ENCODE peak calls at places on chromosomes 3 and 15, in seven cellular contexts. One of them, this sample, is unnamed.
A peak's percentile ranks its signal among the peaks of the same experiment; 100 is the strongest.

GRCh38 chr3:59326246-59327024 is 276.6 kb upstream of the CFAP20DC start:
- DNase-seq in kidney epithelial cell: no peak
- DNase-seq in activated CD8-positive, alpha-beta memory T cell treated with anti-CD3 and anti-CD28 coated beads for 4 hours: no peak
- DNase-seq in posterior vena cava: no peak
- DNase-seq in activated CD4-positive, alpha-beta T cell treated with anti-CD3 and anti-CD28 coated beads for 1 hour: no peak
- DNase-seq in bronchial epithelial cell: peak; percentile 81
- DNase-seq in CD8-positive, alpha-beta T cell: no peak
- DNase-seq in this sample: no peak

GRCh38 chr15:90780916-90781315 is 63.8 kb downstream of the BLM start:
- DNase-seq in kidney epithelial cell: no peak
- DNase-seq in activated CD4-positive, alpha-beta T cell treated with anti-CD3 and anti-CD28 coated beads for 1 hour: no peak
- DNase-seq in activated CD8-positive, alpha-beta memory T cell treated with anti-CD3 and anti-CD28 coated beads for 4 hours: no peak
- DNase-seq in posterior vena cava: no peak
- DNase-seq in bronchial epithelial cell: no peak
- DNase-seq in CD8-positive, alpha-beta T cell: no peak
- DNase-seq in this sample: no peak

GRCh38 chr3:180036092-180036677 is 552 bp downstream of the PEX5L start:
- DNase-seq in posterior vena cava: no peak
- DNase-seq in bronchial epithelial cell: no peak
- DNase-seq in activated CD4-positive, alpha-beta T cell treated with anti-CD3 and anti-CD28 coated beads for 1 hour: no peak
- DNase-seq in kidney epithelial cell: no peak
- DNase-seq in activated CD8-positive, alpha-beta memory T cell treated with anti-CD3 and anti-CD28 coated beads for 4 hours: no peak
- DNase-seq in CD8-positive, alpha-beta T cell: no peak
- DNase-seq in this sample: no peak

GRCh38 chr3:56985460-56986327 is 74.8 kb upstream of the SPATA12 start:
- DNase-seq in activated CD8-positive, alpha-beta memory T cell treated with anti-CD3 and anti-CD28 coated beads for 4 hours: no peak
- DNase-seq in posterior vena cava: no peak
- DNase-seq in CD8-positive, alpha-beta T cell: no peak
- DNase-seq in activated CD4-positive, alpha-beta T cell treated with anti-CD3 and anti-CD28 coated beads for 1 hour: no peak
- DNase-seq in bronchial epithelial cell: no peak
- DNase-seq in kidney epithelial cell: no peak
- DNase-seq in this sample: peak; percentile 45

GRCh38 chr15:77568014-77568959 is 64.4 kb downstream of the LINGO1 start:
- DNase-seq in CD8-positive, alpha-beta T cell: no peak
- DNase-seq in activated CD4-positive, alpha-beta T cell treated with anti-CD3 and anti-CD28 coated beads for 1 hour: no peak
- DNase-seq in posterior vena cava: no peak
- DNase-seq in kidney epithelial cell: no peak
- DNase-seq in activated CD8-positive, alpha-beta memory T cell treated with anti-CD3 and anti-CD28 coated beads for 4 hours: no peak
- DNase-seq in bronchial epithelial cell: no peak
- DNase-seq in this sample: no peak

GRCh38 chr3:37640636-37641375 is 220.9 kb upstream of the CTDSPL start:
- DNase-seq in activated CD8-positive, alpha-beta memory T cell treated with anti-CD3 and anti-CD28 coated beads for 4 hours: no peak
- DNase-seq in bronchial epithelial cell: no peak
- DNase-seq in CD8-positive, alpha-beta T cell: no peak
- DNase-seq in kidney epithelial cell: no peak
- DNase-seq in posterior vena cava: no peak
- DNase-seq in activated CD4-positive, alpha-beta T cell treated with anti-CD3 and anti-CD28 coated beads for 1 hour: no peak
- DNase-seq in this sample: no peak

GRCh38 chr3:14428087-14429067 is 26.0 kb downstream of the SLC6A6 start:
- DNase-seq in kidney epithelial cell: no peak
- DNase-seq in posterior vena cava: no peak
- DNase-seq in activated CD8-positive, alpha-beta memory T cell treated with anti-CD3 and anti-CD28 coated beads for 4 hours: peak; percentile 17
- DNase-seq in CD8-positive, alpha-beta T cell: no peak
- DNase-seq in activated CD4-positive, alpha-beta T cell treated with anti-CD3 and anti-CD28 coated beads for 1 hour: no peak
- DNase-seq in bronchial epithelial cell: no peak
- DNase-seq in this sample: peak; percentile 62

GRCh38 chr3:104281713-104282112 is 1085.0 kb upstream of the ALCAM start:
- DNase-seq in activated CD8-positive, alpha-beta memory T cell treated with anti-CD3 and anti-CD28 coated beads for 4 hours: no peak
- DNase-seq in activated CD4-positive, alpha-beta T cell treated with anti-CD3 and anti-CD28 coated beads for 1 hour: no peak
- DNase-seq in CD8-positive, alpha-beta T cell: no peak
- DNase-seq in kidney epithelial cell: no peak
- DNase-seq in posterior vena cava: no peak
- DNase-seq in bronchial epithelial cell: no peak
- DNase-seq in this sample: no peak

GRCh38 chr15:85825719-85826118 is 31.0 kb upstream of the KLHL25 start:
- DNase-seq in CD8-positive, alpha-beta T cell: no peak
- DNase-seq in bronchial epithelial cell: no peak
- DNase-seq in activated CD4-positive, alpha-beta T cell treated with anti-CD3 and anti-CD28 coated beads for 1 hour: no peak
- DNase-seq in kidney epithelial cell: no peak
- DNase-seq in posterior vena cava: no peak
- DNase-seq in activated CD8-positive, alpha-beta memory T cell treated with anti-CD3 and anti-CD28 coated beads for 4 hours: no peak
- DNase-seq in this sample: no peak

GRCh38 chr15:100784493-100785180 is 95.0 kb upstream of the ALDH1A3 start:
- DNase-seq in kidney epithelial cell: no peak
- DNase-seq in CD8-positive, alpha-beta T cell: peak; percentile 11
- DNase-seq in activated CD4-positive, alpha-beta T cell treated with anti-CD3 and anti-CD28 coated beads for 1 hour: no peak
- DNase-seq in bronchial epithelial cell: no peak
- DNase-seq in posterior vena cava: peak; percentile 19
- DNase-seq in activated CD8-positive, alpha-beta memory T cell treated with anti-CD3 and anti-CD28 coated beads for 4 hours: no peak
- DNase-seq in this sample: no peak

GRCh38 chr15:37136666-37137065 is 36.3 kb upstream of the MEIS2 start:
- DNase-seq in kidney epithelial cell: no peak
- DNase-seq in activated CD8-positive, alpha-beta memory T cell treated with anti-CD3 and anti-CD28 coated beads for 4 hours: no peak
- DNase-seq in bronchial epithelial cell: no peak
- DNase-seq in activated CD4-positive, alpha-beta T cell treated with anti-CD3 and anti-CD28 coated beads for 1 hour: no peak
- DNase-seq in posterior vena cava: no peak
- DNase-seq in CD8-positive, alpha-beta T cell: no peak
- DNase-seq in this sample: no peak

GRCh38 chr3:183475019-183475418 is 46.6 kb upstream of the MCF2L2 start:
- DNase-seq in activated CD4-positive, alpha-beta T cell treated with anti-CD3 and anti-CD28 coated beads for 1 hour: no peak
- DNase-seq in posterior vena cava: no peak
- DNase-seq in bronchial epithelial cell: no peak
- DNase-seq in CD8-positive, alpha-beta T cell: no peak
- DNase-seq in kidney epithelial cell: no peak
- DNase-seq in activated CD8-positive, alpha-beta memory T cell treated with anti-CD3 and anti-CD28 coated beads for 4 hours: no peak
- DNase-seq in this sample: no peak

GRCh38 chr3:139304383-139304782 is 39.4 kb upstream of the MRPS22 start:
- DNase-seq in kidney epithelial cell: no peak
- DNase-seq in activated CD8-positive, alpha-beta memory T cell treated with anti-CD3 and anti-CD28 coated beads for 4 hours: no peak
- DNase-seq in CD8-positive, alpha-beta T cell: no peak
- DNase-seq in bronchial epithelial cell: no peak
- DNase-seq in activated CD4-positive, alpha-beta T cell treated with anti-CD3 and anti-CD28 coated beads for 1 hour: no peak
- DNase-seq in posterior vena cava: no peak
- DNase-seq in this sample: no peak

GRCh38 chr15:69133862-69134519 is 26.4 kb upstream of the GLCE start:
- DNase-seq in kidney epithelial cell: no peak
- DNase-seq in bronchial epithelial cell: no peak
- DNase-seq in posterior vena cava: no peak
- DNase-seq in CD8-positive, alpha-beta T cell: no peak
- DNase-seq in activated CD4-positive, alpha-beta T cell treated with anti-CD3 and anti-CD28 coated beads for 1 hour: no peak
- DNase-seq in activated CD8-positive, alpha-beta memory T cell treated with anti-CD3 and anti-CD28 coated beads for 4 hours: no peak
- DNase-seq in this sample: no peak

GRCh38 chr3:112470791-112471190 is 28.5 kb downstream of the BTLA start:
- DNase-seq in activated CD4-positive, alpha-beta T cell treated with anti-CD3 and anti-CD28 coated beads for 1 hour: no peak
- DNase-seq in activated CD8-positive, alpha-beta memory T cell treated with anti-CD3 and anti-CD28 coated beads for 4 hours: no peak
- DNase-seq in bronchial epithelial cell: no peak
- DNase-seq in posterior vena cava: no peak
- DNase-seq in kidney epithelial cell: no peak
- DNase-seq in CD8-positive, alpha-beta T cell: no peak
- DNase-seq in this sample: no peak

GRCh38 chr15:85035980-85036379 is 54.3 kb downstream of the PDE8A start:
- DNase-seq in activated CD4-positive, alpha-beta T cell treated with anti-CD3 and anti-CD28 coated beads for 1 hour: no peak
- DNase-seq in activated CD8-positive, alpha-beta memory T cell treated with anti-CD3 and anti-CD28 coated beads for 4 hours: no peak
- DNase-seq in bronchial epithelial cell: no peak
- DNase-seq in kidney epithelial cell: no peak
- DNase-seq in posterior vena cava: no peak
- DNase-seq in CD8-positive, alpha-beta T cell: no peak
- DNase-seq in this sample: no peak

GRCh38 chr15:65184305-65184943 is 718 bp downstream of the CLPX start:
- DNase-seq in kidney epithelial cell: no peak
- DNase-seq in CD8-positive, alpha-beta T cell: peak; percentile 59
- DNase-seq in activated CD4-positive, alpha-beta T cell treated with anti-CD3 and anti-CD28 coated beads for 1 hour: no peak
- DNase-seq in posterior vena cava: peak; percentile 87
- DNase-seq in bronchial epithelial cell: peak; percentile 46
- DNase-seq in activated CD8-positive, alpha-beta memory T cell treated with anti-CD3 and anti-CD28 coated beads for 4 hours: no peak
- DNase-seq in this sample: peak; percentile 54

GRCh38 chr3:140292684-140293083 is 357.7 kb downstream of the CLSTN2 start:
- DNase-seq in bronchial epithelial cell: peak; percentile 85
- DNase-seq in posterior vena cava: peak; percentile 92
- DNase-seq in CD8-positive, alpha-beta T cell: no peak
- DNase-seq in activated CD8-positive, alpha-beta memory T cell treated with anti-CD3 and anti-CD28 coated beads for 4 hours: no peak
- DNase-seq in kidney epithelial cell: peak; percentile 77
- DNase-seq in activated CD4-positive, alpha-beta T cell treated with anti-CD3 and anti-CD28 coated beads for 1 hour: no peak
- DNase-seq in this sample: no peak

GRCh38 chr3:112136959-112137693 is 4.1 kb upstream of the GCSAM start:
- DNase-seq in CD8-positive, alpha-beta T cell: no peak
- DNase-seq in bronchial epithelial cell: peak; percentile 64
- DNase-seq in kidney epithelial cell: no peak
- DNase-seq in activated CD4-positive, alpha-beta T cell treated with anti-CD3 and anti-CD28 coated beads for 1 hour: no peak
- DNase-seq in posterior vena cava: no peak
- DNase-seq in activated CD8-positive, alpha-beta memory T cell treated with anti-CD3 and anti-CD28 coated beads for 4 hours: no peak
- DNase-seq in this sample: no peak

GRCh38 chr15:93467327-93467726 is 378.3 kb upstream of the RGMA start:
- DNase-seq in bronchial epithelial cell: peak; percentile 95
- DNase-seq in CD8-positive, alpha-beta T cell: no peak
- DNase-seq in activated CD4-positive, alpha-beta T cell treated with anti-CD3 and anti-CD28 coated beads for 1 hour: no peak
- DNase-seq in activated CD8-positive, alpha-beta memory T cell treated with anti-CD3 and anti-CD28 coated beads for 4 hours: no peak
- DNase-seq in kidney epithelial cell: peak; percentile 82
- DNase-seq in posterior vena cava: peak; percentile 88
- DNase-seq in this sample: no peak

GRCh38 chr3:127857270-127857801 is 35.0 kb upstream of the MGLL start:
- DNase-seq in kidney epithelial cell: no peak
- DNase-seq in activated CD4-positive, alpha-beta T cell treated with anti-CD3 and anti-CD28 coated beads for 1 hour: no peak
- DNase-seq in CD8-positive, alpha-beta T cell: no peak
- DNase-seq in bronchial epithelial cell: no peak
- DNase-seq in activated CD8-positive, alpha-beta memory T cell treated with anti-CD3 and anti-CD28 coated beads for 4 hours: no peak
- DNase-seq in posterior vena cava: no peak
- DNase-seq in this sample: no peak

GRCh38 chr3:66048051-66048395 is 9.3 kb upstream of the MAGI1 start:
- DNase-seq in CD8-positive, alpha-beta T cell: no peak
- DNase-seq in activated CD8-positive, alpha-beta memory T cell treated with anti-CD3 and anti-CD28 coated beads for 4 hours: no peak
- DNase-seq in kidney epithelial cell: no peak
- DNase-seq in activated CD4-positive, alpha-beta T cell treated with anti-CD3 and anti-CD28 coated beads for 1 hour: no peak
- DNase-seq in posterior vena cava: no peak
- DNase-seq in bronchial epithelial cell: no peak
- DNase-seq in this sample: no peak

GRCh38 chr3:32816439-32817194 is 1.2 kb upstream of the TRIM71 start:
- DNase-seq in posterior vena cava: peak; percentile 80
- DNase-seq in activated CD8-positive, alpha-beta memory T cell treated with anti-CD3 and anti-CD28 coated beads for 4 hours: no peak
- DNase-seq in CD8-positive, alpha-beta T cell: no peak
- DNase-seq in bronchial epithelial cell: no peak
- DNase-seq in kidney epithelial cell: no peak
- DNase-seq in activated CD4-positive, alpha-beta T cell treated with anti-CD3 and anti-CD28 coated beads for 1 hour: no peak
- DNase-seq in this sample: no peak

GRCh38 chr3:107956991-107957467 is 133.8 kb downstream of the CD47 start:
- DNase-seq in activated CD8-positive, alpha-beta memory T cell treated with anti-CD3 and anti-CD28 coated beads for 4 hours: no peak
- DNase-seq in kidney epithelial cell: no peak
- DNase-seq in activated CD4-positive, alpha-beta T cell treated with anti-CD3 and anti-CD28 coated beads for 1 hour: no peak
- DNase-seq in CD8-positive, alpha-beta T cell: no peak
- DNase-seq in posterior vena cava: peak; percentile 92
- DNase-seq in bronchial epithelial cell: no peak
- DNase-seq in this sample: no peak

GRCh38 chr15:89408512-89409183 is 74.0 kb upstream of the POLG start:
- DNase-seq in CD8-positive, alpha-beta T cell: no peak
- DNase-seq in activated CD8-positive, alpha-beta memory T cell treated with anti-CD3 and anti-CD28 coated beads for 4 hours: no peak
- DNase-seq in bronchial epithelial cell: no peak
- DNase-seq in kidney epithelial cell: no peak
- DNase-seq in posterior vena cava: no peak
- DNase-seq in activated CD4-positive, alpha-beta T cell treated with anti-CD3 and anti-CD28 coated beads for 1 hour: no peak
- DNase-seq in this sample: no peak

GRCh38 chr15:76844096-76844495 is 61.0 kb downstream of the SCAPER start:
- DNase-seq in activated CD4-positive, alpha-beta T cell treated with anti-CD3 and anti-CD28 coated beads for 1 hour: no peak
- DNase-seq in CD8-positive, alpha-beta T cell: no peak
- DNase-seq in activated CD8-positive, alpha-beta memory T cell treated with anti-CD3 and anti-CD28 coated beads for 4 hours: no peak
- DNase-seq in kidney epithelial cell: no peak
- DNase-seq in posterior vena cava: no peak
- DNase-seq in bronchial epithelial cell: peak; percentile 30
- DNase-seq in this sample: no peak

GRCh38 chr3:58141766-58142345 is 68.9 kb downstream of the DNASE1L3 start:
- DNase-seq in activated CD8-positive, alpha-beta memory T cell treated with anti-CD3 and anti-CD28 coated beads for 4 hours: no peak
- DNase-seq in bronchial epithelial cell: no peak
- DNase-seq in CD8-positive, alpha-beta T cell: no peak
- DNase-seq in activated CD4-positive, alpha-beta T cell treated with anti-CD3 and anti-CD28 coated beads for 1 hour: no peak
- DNase-seq in kidney epithelial cell: no peak
- DNase-seq in posterior vena cava: peak; percentile 71
- DNase-seq in this sample: no peak

GRCh38 chr3:136750209-136750921 is 1.8 kb downstream of the STAG1 start:
- DNase-seq in CD8-positive, alpha-beta T cell: no peak
- DNase-seq in activated CD8-positive, alpha-beta memory T cell treated with anti-CD3 and anti-CD28 coated beads for 4 hours: no peak
- DNase-seq in posterior vena cava: no peak
- DNase-seq in kidney epithelial cell: no peak
- DNase-seq in activated CD4-positive, alpha-beta T cell treated with anti-CD3 and anti-CD28 coated beads for 1 hour: no peak
- DNase-seq in bronchial epithelial cell: no peak
- DNase-seq in this sample: no peak

GRCh38 chr15:100495861-100496260 is 32.9 kb downstream of the CERS3 start:
- DNase-seq in CD8-positive, alpha-beta T cell: no peak
- DNase-seq in kidney epithelial cell: no peak
- DNase-seq in activated CD8-positive, alpha-beta memory T cell treated with anti-CD3 and anti-CD28 coated beads for 4 hours: no peak
- DNase-seq in posterior vena cava: no peak
- DNase-seq in bronchial epithelial cell: peak; percentile 37
- DNase-seq in activated CD4-positive, alpha-beta T cell treated with anti-CD3 and anti-CD28 coated beads for 1 hour: no peak
- DNase-seq in this sample: no peak

GRCh38 chr3:40267940-40268707 is 41.4 kb upstream of the EIF1B start:
- DNase-seq in activated CD8-positive, alpha-beta memory T cell treated with anti-CD3 and anti-CD28 coated beads for 4 hours: no peak
- DNase-seq in CD8-positive, alpha-beta T cell: no peak
- DNase-seq in posterior vena cava: no peak
- DNase-seq in kidney epithelial cell: no peak
- DNase-seq in bronchial epithelial cell: peak; percentile 18
- DNase-seq in activated CD4-positive, alpha-beta T cell treated with anti-CD3 and anti-CD28 coated beads for 1 hour: no peak
- DNase-seq in this sample: no peak

GRCh38 chr3:15654891-15655290 is 53.3 kb downstream of the BTD start:
- DNase-seq in CD8-positive, alpha-beta T cell: no peak
- DNase-seq in activated CD4-positive, alpha-beta T cell treated with anti-CD3 and anti-CD28 coated beads for 1 hour: no peak
- DNase-seq in kidney epithelial cell: no peak
- DNase-seq in activated CD8-positive, alpha-beta memory T cell treated with anti-CD3 and anti-CD28 coated beads for 4 hours: no peak
- DNase-seq in bronchial epithelial cell: no peak
- DNase-seq in posterior vena cava: no peak
- DNase-seq in this sample: no peak

GRCh38 chr3:183123891-183124290 is 24.6 kb upstream of the MCCC1 start:
- DNase-seq in kidney epithelial cell: no peak
- DNase-seq in bronchial epithelial cell: peak; percentile 47
- DNase-seq in CD8-positive, alpha-beta T cell: no peak
- DNase-seq in posterior vena cava: no peak
- DNase-seq in activated CD8-positive, alpha-beta memory T cell treated with anti-CD3 and anti-CD28 coated beads for 4 hours: no peak
- DNase-seq in activated CD4-positive, alpha-beta T cell treated with anti-CD3 and anti-CD28 coated beads for 1 hour: no peak
- DNase-seq in this sample: no peak

GRCh38 chr3:147400111-147400510 is 6.2 kb downstream of the ZIC4 start:
- DNase-seq in posterior vena cava: no peak
- DNase-seq in kidney epithelial cell: no peak
- DNase-seq in activated CD8-positive, alpha-beta memory T cell treated with anti-CD3 and anti-CD28 coated beads for 4 hours: no peak
- DNase-seq in activated CD4-positive, alpha-beta T cell treated with anti-CD3 and anti-CD28 coated beads for 1 hour: no peak
- DNase-seq in bronchial epithelial cell: no peak
- DNase-seq in CD8-positive, alpha-beta T cell: no peak
- DNase-seq in this sample: no peak

GRCh38 chr3:16106050-16106449 is 68.4 kb upstream of the GALNT15 start:
- DNase-seq in activated CD4-positive, alpha-beta T cell treated with anti-CD3 and anti-CD28 coated beads for 1 hour: no peak
- DNase-seq in kidney epithelial cell: no peak
- DNase-seq in CD8-positive, alpha-beta T cell: no peak
- DNase-seq in bronchial epithelial cell: no peak
- DNase-seq in activated CD8-positive, alpha-beta memory T cell treated with anti-CD3 and anti-CD28 coated beads for 4 hours: no peak
- DNase-seq in posterior vena cava: no peak
- DNase-seq in this sample: no peak

GRCh38 chr3:56366641-56366984 is 101.7 kb downstream of the ERC2 start:
- DNase-seq in posterior vena cava: no peak
- DNase-seq in activated CD4-positive, alpha-beta T cell treated with anti-CD3 and anti-CD28 coated beads for 1 hour: no peak
- DNase-seq in kidney epithelial cell: no peak
- DNase-seq in CD8-positive, alpha-beta T cell: no peak
- DNase-seq in bronchial epithelial cell: peak; percentile 10
- DNase-seq in activated CD8-positive, alpha-beta memory T cell treated with anti-CD3 and anti-CD28 coated beads for 4 hours: no peak
- DNase-seq in this sample: no peak

GRCh38 chr3:157590273-157590672 is 87.1 kb upstream of the VEPH1 start:
- DNase-seq in bronchial epithelial cell: no peak
- DNase-seq in kidney epithelial cell: no peak
- DNase-seq in activated CD4-positive, alpha-beta T cell treated with anti-CD3 and anti-CD28 coated beads for 1 hour: no peak
- DNase-seq in posterior vena cava: no peak
- DNase-seq in activated CD8-positive, alpha-beta memory T cell treated with anti-CD3 and anti-CD28 coated beads for 4 hours: no peak
- DNase-seq in CD8-positive, alpha-beta T cell: no peak
- DNase-seq in this sample: no peak

GRCh38 chr3:134426660-134427181 is 52.5 kb upstream of the AMOTL2 start:
- DNase-seq in posterior vena cava: no peak
- DNase-seq in activated CD4-positive, alpha-beta T cell treated with anti-CD3 and anti-CD28 coated beads for 1 hour: no peak
- DNase-seq in bronchial epithelial cell: peak; percentile 12
- DNase-seq in CD8-positive, alpha-beta T cell: no peak
- DNase-seq in activated CD8-positive, alpha-beta memory T cell treated with anti-CD3 and anti-CD28 coated beads for 4 hours: no peak
- DNase-seq in kidney epithelial cell: peak; percentile 56
- DNase-seq in this sample: no peak

GRCh38 chr3:152328841-152329240 is 60.1 kb downstream of the MBNL1 start:
- DNase-seq in posterior vena cava: no peak
- DNase-seq in CD8-positive, alpha-beta T cell: no peak
- DNase-seq in activated CD8-positive, alpha-beta memory T cell treated with anti-CD3 and anti-CD28 coated beads for 4 hours: no peak
- DNase-seq in kidney epithelial cell: peak; percentile 54
- DNase-seq in activated CD4-positive, alpha-beta T cell treated with anti-CD3 and anti-CD28 coated beads for 1 hour: no peak
- DNase-seq in bronchial epithelial cell: peak; percentile 92
- DNase-seq in this sample: no peak

This sample was measured in activated naive CD4-positive, alpha-beta T cell treated with anti-CD3 and anti-CD28 coated beads, Interleukin-2, amount 50 U/mL, for 72 hours.